ENCODE peak calls at places on chromosomes 1 and 21, in ten cellular contexts. H is CD8-positive, alpha-beta T cell; O is GM23338; Y is left ventricle myocardium inferior; B is lower lobe of right lung; E is A549; W is body of pancreas; C is breast epithelium; G is K562; M is neuronal stem cell. X is an unnamed sample. For H3K4me1, the result is how much of the 10 kb centered on the place peaks cover.

GRCh38 chr1:22861764-22862440 is 110.8 kb downstream of the LACTBL1 start:
- DNase-seq in C (no peak), M (peak), Y (no peak), E (peak), B (no peak), H (no peak), G (peak), W (peak), O (peak), X (no peak)

GRCh38 chr1:197302775-197303174 is 34.7 kb downstream of the CRB1 start:
- DNase-seq in E (no peak), H (no peak), M (no peak), C (no peak), O (no peak), G (no peak), B (no peak), Y (no peak), W (no peak), X (no peak)

GRCh38 chr21:44789880-44790279 is 11.7 kb downstream of the UBE2G2 start:
- DNase-seq in W (no peak), C (no peak), E (no peak), Y (no peak), B (no peak), G (no peak), O (no peak), H (no peak), M (no peak), X (no peak)

GRCh38 chr1:232472485-232473041 is 157.4 kb downstream of the SIPA1L2 start:
- DNase-seq in G (no peak), O (peak), M (no peak), H (no peak), Y (no peak), C (no peak), E (no peak), W (no peak), B (no peak), X (no peak)

GRCh38 chr1:218945050-218945449 is 228.6 kb upstream of the LYPLAL1 start:
- DNase-seq in H (no peak), Y (no peak), C (no peak), E (peak), B (no peak), W (no peak), M (no peak), G (no peak), O (no peak), X (no peak)

GRCh38 chr1:199898654-199899053 is 128.9 kb upstream of the NR5A2 start:
- DNase-seq in Y (no peak), H (no peak), G (no peak), B (no peak), C (no peak), O (no peak), W (no peak), M (no peak), E (peak), X (no peak)

GRCh38 chr1:46221749-46222148 is 18.6 kb downstream of the LURAP1 start:
- DNase-seq in W (no peak), M (peak), G (no peak), C (no peak), Y (peak), B (no peak), E (no peak), H (no peak), O (peak), X (no peak)

GRCh38 chr1:2269922-2270259 is 41.8 kb downstream of the SKI start:
- DNase-seq in G (no peak), H (no peak), E (no peak), B (no peak), C (no peak), Y (no peak), O (no peak), W (no peak), M (no peak), X (no peak)

GRCh38 chr1:26017606-26018005 is 4.0 kb upstream of the EXTL1 start:
- DNase-seq in W (no peak), B (no peak), C (no peak), E (no peak), H (no peak), Y (no peak), G (no peak), M (no peak), O (no peak), X (no peak)

GRCh38 chr21:45365608-45366241 is 39.2 kb upstream of the COL18A1 start:
- DNase-seq in W (peak), E (peak), M (no peak), G (no peak), B (no peak), C (no peak), Y (no peak), H (no peak), O (peak), X (no peak)

GRCh38 chr1:247769603-247770002 is 9.2 kb upstream of the OR1C1 start:
- DNase-seq in W (no peak), H (no peak), M (no peak), B (no peak), E (no peak), G (no peak), Y (no peak), O (no peak), C (no peak), X (no peak)

GRCh38 chr1:165580931-165581871 is 37.4 kb downstream of the LRRC52 start:
- DNase-seq in H (no peak), E (no peak), B (no peak), C (no peak), G (no peak), W (no peak), Y (no peak), M (no peak), O (no peak), X (no peak)

GRCh38 chr1:184035719-184036516 is 1.6 kb downstream of the COLGALT2 start:
- DNase-seq in H (no peak), G (no peak), W (no peak), B (no peak), C (no peak), Y (no peak), O (peak), E (no peak), M (no peak), X (peak)

GRCh38 chr21:37682908-37683307 is 233.3 kb downstream of the KCNJ6 start:
- DNase-seq in E (no peak), C (no peak), H (no peak), Y (no peak), W (no peak), M (no peak), O (no peak), G (no peak), B (no peak), X (no peak)

GRCh38 chr1:230131457-230131856 is 64.4 kb downstream of the GALNT2 start:
- DNase-seq in M (no peak), E (no peak), G (no peak), Y (no peak), B (no peak), O (no peak), C (no peak), H (no peak), W (no peak), X (no peak)
- H3K4me1 ChIP-seq in M (under half), E (under half), G (under half), Y (under half), B (under half), O (under half), C (under half), H (under half), W (half or more), X (under half)

DNA sequence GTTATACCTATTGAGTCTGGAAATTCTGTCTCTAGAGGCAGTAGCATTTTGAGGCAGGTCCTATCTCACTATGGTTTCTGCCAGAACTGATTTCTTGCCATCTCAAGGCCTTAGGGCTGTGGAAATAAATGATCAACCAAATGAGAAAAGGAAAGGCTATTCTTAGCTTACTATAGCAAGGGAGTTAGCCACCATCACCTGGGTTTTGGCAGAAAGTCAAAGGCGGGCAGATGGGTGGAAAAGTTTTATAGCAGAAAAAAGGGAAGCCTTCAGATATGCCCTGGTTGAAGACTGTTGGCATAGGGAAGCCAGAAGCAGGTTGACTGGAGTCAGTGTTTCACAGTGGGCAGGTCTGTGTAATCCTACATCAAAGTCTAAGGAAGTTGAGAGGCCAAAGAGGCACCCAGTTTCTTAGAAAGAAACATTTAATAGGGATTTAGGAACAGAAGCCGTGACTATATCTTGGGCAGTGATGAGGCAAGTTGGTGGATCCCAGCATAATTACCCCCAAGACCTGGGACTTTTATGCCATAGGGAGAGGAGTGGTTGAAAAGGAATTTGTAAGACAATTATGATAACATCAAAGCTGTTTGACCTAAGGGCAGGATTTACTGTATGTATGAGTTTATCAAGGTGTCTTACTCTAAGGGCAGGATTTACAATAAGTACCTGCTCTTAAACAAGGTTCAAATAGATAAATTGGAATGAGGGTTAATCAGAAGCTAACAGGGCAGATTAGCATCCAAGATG is 29.7 kb downstream of the CTH start:
- DNase-seq in W (peak), B (no peak), G (no peak), C (no peak), H (no peak), O (no peak), Y (no peak), E (no peak), M (no peak), X (no peak)
- H3K27ac ChIP-seq in W (no peak), B (no peak), G (no peak), C (no peak), H (no peak), O (peak), Y (peak), E (no peak), M (no peak), X (no peak)

GRCh38 chr1:103529746-103530145 is 4.2 kb downstream of the RNPC3 start:
- DNase-seq in E (no peak), W (peak), Y (no peak), M (no peak), O (peak), H (no peak), B (no peak), G (no peak), C (no peak), X (no peak)
- H3K4me3 ChIP-seq in E (no peak), W (no peak), Y (no peak), M (no peak), O (no peak), H (no peak), B (no peak), G (no peak), C (no peak), X (no peak)

GRCh38 chr1:21312407-21312992 is 22.2 kb upstream of the ECE1 start:
- DNase-seq in O (no peak), M (no peak), G (no peak), B (no peak), C (no peak), H (no peak), Y (no peak), E (no peak), W (no peak), X (no peak)

GRCh38 chr1:21313146-21313885 is 23.1 kb upstream of the ECE1 start:
- DNase-seq in O (no peak), Y (no peak), W (no peak), G (no peak), B (no peak), E (no peak), H (no peak), M (no peak), C (no peak), X (no peak)

GRCh38 chr1:21317035-21317689 is 26.9 kb upstream of the ECE1 start:
- DNase-seq in O (no peak), C (peak), G (no peak), H (no peak), Y (peak), B (peak), M (no peak), W (peak), E (no peak), X (no peak)

GRCh38 chr1:21313886-21314796 is 23.9 kb upstream of the ECE1 start:
- DNase-seq in O (peak), C (peak), W (no peak), M (no peak), H (no peak), G (no peak), B (no peak), E (no peak), Y (peak), X (no peak)

GRCh38 chr1:21314797-21315396 is 24.6 kb upstream of the ECE1 start:
- DNase-seq in H (no peak), Y (no peak), G (no peak), O (no peak), W (no peak), C (no peak), B (no peak), M (no peak), E (no peak), X (no peak)
- H3K4me1 ChIP-seq in H (under half), Y (half or more), G (under half), O (under half), W (half or more), C (under half), B (under half), M (under half), E (half or more), X (under half)

GRCh38 chr1:145706282-145706681 is 886 bp downstream of the PDZK1 start:
- DNase-seq in C (no peak), W (no peak), G (no peak), H (no peak), Y (no peak), O (no peak), E (peak), M (no peak), B (no peak), X (no peak)

GRCh38 chr1:145707183-145707867 is at the start of gene PDZK1:
- DNase-seq in C (no peak), E (no peak), G (no peak), H (no peak), M (no peak), Y (no peak), W (peak), O (no peak), B (no peak), X (no peak)

GRCh38 chr1:145705634-145706033 is 1.5 kb downstream of the PDZK1 start:
- DNase-seq in E (no peak), H (no peak), W (no peak), G (no peak), O (no peak), B (no peak), Y (no peak), C (no peak), M (no peak), X (no peak)

GRCh38 chr1:145710291-145711027 is 3.3 kb upstream of the PDZK1 start:
- DNase-seq in C (no peak), O (no peak), M (no peak), H (no peak), G (no peak), E (peak), Y (no peak), B (no peak), W (no peak), X (no peak)

GRCh38 chr1:145708063-145708462 is 895 bp upstream of the PDZK1 start:
- DNase-seq in G (no peak), Y (no peak), O (no peak), B (no peak), M (no peak), C (no peak), E (no peak), H (no peak), W (no peak), X (no peak)
- H3K27ac ChIP-seq in G (no peak), Y (no peak), O (no peak), B (no peak), M (no peak), C (no peak), E (peak), H (no peak), W (no peak), X (no peak)

GRCh38 chr1:205285391-205286101 is 36.0 kb downstream of the NUAK2 start:
- DNase-seq in G (no peak), Y (no peak), W (no peak), E (no peak), B (no peak), O (no peak), M (no peak), C (peak), H (peak), X (peak)

GRCh38 chr1:205286335-205286950 is 35.1 kb downstream of the NUAK2 start:
- DNase-seq in H (peak), E (no peak), M (no peak), G (no peak), C (no peak), O (no peak), Y (no peak), W (no peak), B (no peak), X (peak)

GRCh38 chr1:205283270-205284147 is 38.0 kb downstream of the NUAK2 start:
- DNase-seq in E (no peak), C (no peak), G (no peak), W (no peak), M (no peak), O (no peak), Y (no peak), B (no peak), H (no peak), X (no peak)

GRCh38 chr1:205287076-205287475 is 34.5 kb downstream of the NUAK2 start:
- DNase-seq in G (no peak), H (no peak), C (no peak), O (no peak), W (no peak), E (no peak), M (no peak), Y (no peak), B (no peak), X (no peak)

DNA sequence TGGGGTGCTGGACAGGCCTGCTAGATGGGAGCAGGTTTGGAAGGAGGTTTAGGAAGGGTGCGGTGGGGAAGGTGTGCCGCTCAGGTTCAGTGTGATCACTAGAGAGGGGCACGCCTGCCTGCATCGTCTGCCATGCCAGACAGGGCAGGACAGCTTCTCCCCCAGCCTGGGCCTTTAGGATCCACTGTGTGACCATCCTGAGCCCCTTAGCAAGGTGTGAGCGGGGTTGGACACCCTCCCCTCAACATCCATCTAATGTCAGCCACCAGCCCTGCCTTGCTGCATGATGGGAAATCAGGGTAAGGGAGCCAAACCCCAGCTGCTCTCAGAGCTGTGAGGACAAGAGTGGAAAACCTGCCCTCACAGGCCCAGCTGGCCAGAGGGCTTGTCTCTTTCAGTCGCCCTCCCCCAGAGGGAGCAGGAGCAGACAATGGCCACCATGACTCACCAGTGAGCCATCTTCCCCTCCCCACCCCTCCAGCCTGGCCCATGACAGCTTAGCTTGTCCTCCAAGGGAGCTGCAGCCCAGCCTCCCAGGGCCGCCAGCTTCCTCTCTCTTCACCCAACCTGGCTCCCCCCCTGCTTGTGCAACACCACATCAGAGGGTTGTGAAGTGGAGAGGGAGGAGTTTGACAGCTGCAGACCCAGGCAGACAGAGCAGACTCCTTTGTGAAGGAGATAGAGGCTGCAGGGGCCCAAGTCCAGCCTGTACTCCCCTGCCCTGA is 37.0 kb downstream of the NUAK2 start:
- DNase-seq in H (peak), W (peak), O (peak), Y (peak), G (peak), C (peak), E (peak), B (peak), M (peak), X (peak)
- H3K4me3 ChIP-seq in H (peak), W (no peak), O (no peak), Y (no peak), G (no peak), C (no peak), E (no peak), B (no peak), M (no peak), X (peak)

GRCh38 chr1:155646307-155646706 is 36.3 kb downstream of the MSTO1 start:
- DNase-seq in H (no peak), B (no peak), G (no peak), M (no peak), W (no peak), Y (peak), C (peak), E (no peak), O (no peak), X (no peak)

GRCh38 chr1:155649689-155650088 is 38.9 kb downstream of the YY1AP1 start:
- DNase-seq in E (no peak), W (no peak), Y (no peak), C (no peak), H (no peak), B (no peak), M (no peak), O (no peak), G (no peak), X (no peak)

GRCh38 chr1:155645648-155646047 is 35.6 kb downstream of the MSTO1 start:
- DNase-seq in B (no peak), C (peak), O (no peak), H (no peak), W (no peak), Y (peak), M (no peak), E (no peak), G (no peak), X (no peak)

GRCh38 chr1:155650231-155650757 is 38.3 kb downstream of the YY1AP1 start:
- DNase-seq in G (no peak), O (no peak), E (no peak), W (no peak), M (no peak), C (no peak), H (no peak), B (no peak), Y (no peak), X (no peak)

DNA sequence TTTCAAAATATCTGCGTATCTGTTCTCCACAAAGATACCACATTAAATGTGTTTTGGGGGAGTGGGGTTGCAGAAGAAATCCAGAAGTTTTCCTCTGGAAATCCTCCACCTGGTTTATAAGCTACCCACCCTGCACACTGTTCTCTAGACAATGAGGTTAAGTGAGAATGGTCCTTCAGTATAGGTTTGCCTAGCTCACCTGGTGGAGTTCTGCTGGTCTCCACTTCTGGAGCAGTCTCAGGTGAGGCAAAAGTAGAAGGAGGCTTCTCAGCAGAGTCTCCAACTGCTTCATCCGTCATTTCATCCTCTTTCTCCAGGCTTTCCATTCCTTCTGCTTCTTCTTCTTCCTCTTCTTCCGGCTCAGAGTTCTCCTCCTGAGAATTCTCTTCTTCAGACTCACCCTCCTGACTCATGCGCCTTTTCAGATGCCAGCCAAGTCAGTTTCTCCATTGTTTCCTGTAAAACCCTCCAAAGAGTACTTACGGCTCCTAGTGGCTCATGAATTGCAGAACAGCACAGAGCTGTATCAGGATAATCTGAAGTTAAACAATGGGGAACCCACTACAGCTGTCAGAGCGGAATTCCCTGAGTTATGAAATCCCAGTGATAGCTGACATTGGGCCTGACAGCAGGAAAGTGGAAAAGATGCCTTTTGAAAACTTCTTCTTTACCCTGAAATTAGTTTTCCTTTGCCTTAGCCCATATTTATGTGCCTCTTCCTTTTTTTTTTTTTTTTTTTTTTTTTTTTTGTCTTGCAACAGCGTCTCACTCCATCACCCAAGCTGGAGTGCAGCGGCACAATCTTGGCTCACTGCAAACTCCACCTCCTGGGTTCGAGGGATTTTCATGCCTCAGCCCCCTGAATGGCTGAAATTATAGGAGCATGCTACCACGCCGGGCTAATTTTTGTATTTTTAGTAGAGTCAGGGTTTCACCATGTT is 38.5 kb downstream of the MSTO1 start:
- DNase-seq in E (peak), C (peak), B (no peak), G (no peak), Y (no peak), H (no peak), W (no peak), O (peak), M (peak), X (no peak)
- H3K4me1 ChIP-seq in E (half or more), C (under half), B (under half), G (under half), Y (under half), H (under half), W (under half), O (under half), M (under half), X (under half)

X was measured in CD8-positive, alpha-beta memory T cell.